ENCODE peak calls at places on chromosomes 12 and 14, in ten cellular contexts. W is cardiac fibroblast, Q is RWPE2, F is epithelial cell of esophagus, L is adrenal gland, X is spleen, D is fibroblast of lung, S is sigmoid colon, H is Caco-2, R is uterus. A is an unnamed sample.

GRCh38 chr12:61385771-61386170 is 874.4 kb upstream of the USP15 start:
- DNase-seq in W (no peak), Q (no peak), F (peak), L (no peak), X (no peak), D (peak), S (no peak), H (no peak), R (no peak), A (no peak)

GRCh38 chr14:47596232-47596631 is 79.2 kb downstream of the MDGA2 start:
- DNase-seq in W (no peak), Q (no peak), F (no peak), L (no peak), X (no peak), D (no peak), S (no peak), H (no peak), R (no peak), A (no peak)

GRCh38 chr12:8057839-8058238 is 8.3 kb downstream of the C3AR1 start:
- DNase-seq in W (peak), Q (no peak), F (peak), L (no peak), X (no peak), D (no peak), S (no peak), H (no peak), R (no peak), A (no peak)

GRCh38 chr14:89721330-89721729 is 233.2 kb downstream of the EFCAB11 start:
- DNase-seq in W (no peak), Q (no peak), F (no peak), L (no peak), X (no peak), D (no peak), S (no peak), H (no peak), R (no peak), A (no peak)

GRCh38 chr14:99736600-99737371 is 52.7 kb downstream of the CYP46A1 start:
- DNase-seq in W (no peak), Q (peak), F (no peak), L (peak), X (no peak), D (no peak), S (peak), H (no peak), R (peak), A (no peak)

GRCh38 chr14:55807059-55807499 is 227.1 kb downstream of the KTN1 start:
- DNase-seq in W (peak), Q (peak), F (peak), L (peak), X (peak), D (peak), S (peak), H (no peak), R (peak), A (peak)

GRCh38 chr14:56136571-56137498 is 18.6 kb downstream of the PELI2 start:
- DNase-seq in W (no peak), Q (no peak), F (no peak), L (no peak), X (no peak), D (no peak), S (no peak), H (no peak), R (no peak), A (no peak)

GRCh38 chr12:115012861-115013667 is 329.1 kb upstream of the TBX3 start:
- DNase-seq in W (no peak), Q (no peak), F (no peak), L (no peak), X (no peak), D (no peak), S (no peak), H (no peak), R (no peak), A (no peak)

GRCh38 chr14:38045461-38045860 is 162.2 kb upstream of the SSTR1 start:
- DNase-seq in W (no peak), Q (no peak), F (no peak), L (no peak), X (no peak), D (no peak), S (no peak), H (no peak), R (no peak), A (no peak)

GRCh38 chr12:114975283-114975973 is 291.5 kb upstream of the TBX3 start:
- DNase-seq in W (no peak), Q (no peak), F (no peak), L (no peak), X (no peak), D (no peak), S (no peak), H (no peak), R (peak), A (no peak)

GRCh38 chr12:49154221-49154620 is 23.0 kb upstream of the TUBA1B start:
- DNase-seq in W (no peak), Q (no peak), F (no peak), L (no peak), X (no peak), D (no peak), S (no peak), H (no peak), R (no peak), A (no peak)

GRCh38 chr14:35158951-35159653 is 36.8 kb downstream of the PRORP start:
- DNase-seq in W (no peak), Q (no peak), F (no peak), L (no peak), X (no peak), D (peak), S (no peak), H (no peak), R (no peak), A (no peak)

GRCh38 chr12:12461281-12461922 is 101.3 kb downstream of the DUSP16 start:
- DNase-seq in W (no peak), Q (no peak), F (no peak), L (no peak), X (no peak), D (no peak), S (no peak), H (no peak), R (no peak), A (no peak)

GRCh38 chr14:92515510-92516343 is 2.1 kb downstream of the RIN3 start:
- DNase-seq in W (no peak), Q (no peak), F (no peak), L (no peak), X (peak), D (no peak), S (peak), H (no peak), R (no peak), A (no peak)

GRCh38 chr12:52946797-52947547 is 1.9 kb upstream of the KRT18 start:
- DNase-seq in W (no peak), Q (no peak), F (no peak), L (peak), X (no peak), D (peak), S (no peak), H (no peak), R (no peak), A (peak)

GRCh38 chr12:69457433-69457832 is 12.8 kb upstream of the FRS2 start:
- DNase-seq in W (no peak), Q (no peak), F (no peak), L (no peak), X (no peak), D (no peak), S (no peak), H (no peak), R (no peak), A (no peak)

GRCh38 chr12:20549115-20549719 is 145.9 kb upstream of the SLCO1C1 start:
- DNase-seq in W (peak), Q (no peak), F (peak), L (no peak), X (no peak), D (peak), S (peak), H (peak), R (peak), A (peak)

GRCh38 chr12:100458191-100458590 is 15.5 kb upstream of the NR1H4 start:
- DNase-seq in W (no peak), Q (no peak), F (no peak), L (no peak), X (no peak), D (no peak), S (no peak), H (no peak), R (no peak), A (no peak)

GRCh38 chr14:101563654-101564443 is 2.6 kb downstream of the DIO3 start:
- DNase-seq in W (no peak), Q (no peak), F (no peak), L (no peak), X (peak), D (no peak), S (no peak), H (no peak), R (no peak), A (no peak)

GRCh38 chr12:58285551-58285950 is 344.2 kb downstream of the ATP23 start:
- DNase-seq in W (no peak), Q (no peak), F (no peak), L (no peak), X (no peak), D (no peak), S (no peak), H (no peak), R (no peak), A (no peak)

GRCh38 chr12:100668939-100669536 is 95.6 kb downstream of the GAS2L3 start:
- DNase-seq in W (peak), Q (no peak), F (peak), L (peak), X (peak), D (peak), S (no peak), H (peak), R (peak), A (peak)

GRCh38 chr12:46372852-46373302 is 304 bp upstream of the SLC38A2 start:
- DNase-seq in W (no peak), Q (no peak), F (no peak), L (no peak), X (no peak), D (no peak), S (no peak), H (no peak), R (no peak), A (no peak)

DNA sequence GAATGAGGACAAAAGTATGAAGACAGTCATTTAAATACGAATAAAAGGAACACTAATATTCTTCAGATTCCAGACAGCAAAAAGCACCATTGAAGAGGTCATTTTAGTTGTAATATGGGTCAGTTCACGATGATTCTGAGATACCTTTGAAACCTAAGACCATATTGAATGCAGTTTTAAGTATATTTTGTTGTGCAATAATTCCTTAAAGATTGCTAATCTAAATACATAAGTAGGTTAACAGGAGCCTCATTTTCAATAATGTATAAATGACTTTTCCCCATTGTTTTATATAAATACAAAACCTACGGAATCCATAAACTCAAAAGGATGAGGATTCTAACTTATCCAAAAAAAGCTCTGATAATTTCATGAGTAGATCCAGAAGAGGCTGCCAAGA is 5.8 kb downstream of the GNS start:
- DNase-seq in W (no peak), Q (no peak), F (no peak), L (no peak), X (no peak), D (no peak), S (no peak), H (no peak), R (no peak), A (no peak)
- H3K4me3 ChIP-seq in W (no peak), Q (no peak), F (no peak), L (no peak), X (no peak), D (no peak), S (no peak), H (no peak), R (no peak), A (no peak)

DNA sequence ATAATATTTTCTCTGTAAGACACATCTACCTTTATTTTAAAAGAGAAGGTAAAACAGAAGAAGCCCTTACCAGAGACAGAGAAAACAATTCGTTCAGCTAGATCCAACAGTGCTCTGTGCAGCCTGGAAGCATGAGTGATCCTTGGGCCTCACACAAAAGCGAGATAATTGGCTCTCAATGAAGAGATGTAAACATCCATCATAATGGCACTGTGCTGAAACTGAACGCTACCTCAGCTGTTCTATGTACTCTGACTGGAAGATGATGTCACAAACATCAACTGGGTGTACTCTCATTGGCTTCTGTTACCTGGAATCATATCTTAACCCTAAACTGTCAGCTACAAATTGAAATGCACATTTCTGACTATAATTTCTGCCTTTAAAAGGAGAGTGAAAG is at the start of gene MGAT4C:
- DNase-seq in W (no peak), Q (no peak), F (peak), L (no peak), X (no peak), D (peak), S (no peak), H (no peak), R (no peak), A (no peak)
- H3K4me3 ChIP-seq in W (no peak), Q (no peak), F (no peak), L (no peak), X (no peak), D (no peak), S (no peak), H (no peak), R (no peak), A (no peak)

GRCh38 chr12:113537041-113537750 is 65.5 kb upstream of the LHX5 start:
- DNase-seq in W (no peak), Q (no peak), F (no peak), L (no peak), X (no peak), D (no peak), S (no peak), H (no peak), R (no peak), A (no peak)
- H3K4me3 ChIP-seq in W (no peak), Q (no peak), F (no peak), L (no peak), X (no peak), D (no peak), S (no peak), H (no peak), R (no peak), A (no peak)

GRCh38 chr14:22596354-22596879 is 1.7 kb upstream of the ABHD4 start:
- DNase-seq in W (no peak), Q (no peak), F (no peak), L (no peak), X (no peak), D (no peak), S (no peak), H (no peak), R (no peak), A (no peak)

GRCh38 chr14:22598896-22599244 is 770 bp downstream of the ABHD4 start:
- DNase-seq in W (peak), Q (no peak), F (peak), L (peak), X (no peak), D (peak), S (no peak), H (peak), R (peak), A (peak)

GRCh38 chr14:22597771-22598098 is 365 bp upstream of the ABHD4 start:
- DNase-seq in W (no peak), Q (no peak), F (no peak), L (no peak), X (no peak), D (no peak), S (no peak), H (no peak), R (no peak), A (no peak)

GRCh38 chr14:22598099-22598895 is at the start of gene ABHD4:
- DNase-seq in W (peak), Q (no peak), F (peak), L (peak), X (peak), D (peak), S (peak), H (peak), R (peak), A (peak)

DNA sequence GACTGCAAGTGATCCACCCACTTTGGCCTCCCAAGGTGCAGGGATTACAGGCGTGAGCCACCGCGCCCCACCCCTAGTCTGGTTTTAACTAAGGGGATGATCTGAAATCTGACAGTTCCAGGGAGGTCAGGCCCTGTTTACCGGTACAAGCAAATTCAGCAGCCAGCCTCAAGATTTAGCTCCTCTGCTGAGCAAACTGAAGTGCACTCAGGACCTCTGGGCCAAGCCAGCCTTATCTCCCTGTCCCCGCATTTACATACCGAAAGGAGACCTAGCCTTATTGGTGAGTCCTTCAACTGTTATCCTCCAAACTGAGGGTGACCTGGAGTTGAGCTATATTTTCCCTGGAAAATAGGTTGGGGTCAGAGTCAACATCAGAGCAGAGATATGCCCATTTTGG is 835 bp upstream of the ABHD4 start:
- DNase-seq in W (no peak), Q (no peak), F (no peak), L (no peak), X (no peak), D (no peak), S (no peak), H (no peak), R (no peak), A (no peak)
- H3K4me3 ChIP-seq in W (no peak), Q (no peak), F (no peak), L (no peak), X (no peak), D (no peak), S (peak), H (peak), R (no peak), A (no peak)

GRCh38 chr12:66901136-66901932 is 222.5 kb upstream of the GRIP1 start:
- DNase-seq in W (no peak), Q (no peak), F (peak), L (no peak), X (no peak), D (no peak), S (no peak), H (no peak), R (no peak), A (no peak)

GRCh38 chr12:66900616-66901015 is 221.7 kb upstream of the GRIP1 start:
- DNase-seq in W (no peak), Q (no peak), F (no peak), L (no peak), X (no peak), D (peak), S (no peak), H (no peak), R (no peak), A (no peak)

GRCh38 chr12:66898700-66899469 is 220.0 kb upstream of the GRIP1 start:
- DNase-seq in W (no peak), Q (no peak), F (peak), L (no peak), X (no peak), D (no peak), S (no peak), H (no peak), R (no peak), A (no peak)

GRCh38 chr12:66902020-66902419 is 223.1 kb upstream of the GRIP1 start:
- DNase-seq in W (no peak), Q (no peak), F (no peak), L (no peak), X (no peak), D (no peak), S (no peak), H (no peak), R (no peak), A (no peak)

DNA sequence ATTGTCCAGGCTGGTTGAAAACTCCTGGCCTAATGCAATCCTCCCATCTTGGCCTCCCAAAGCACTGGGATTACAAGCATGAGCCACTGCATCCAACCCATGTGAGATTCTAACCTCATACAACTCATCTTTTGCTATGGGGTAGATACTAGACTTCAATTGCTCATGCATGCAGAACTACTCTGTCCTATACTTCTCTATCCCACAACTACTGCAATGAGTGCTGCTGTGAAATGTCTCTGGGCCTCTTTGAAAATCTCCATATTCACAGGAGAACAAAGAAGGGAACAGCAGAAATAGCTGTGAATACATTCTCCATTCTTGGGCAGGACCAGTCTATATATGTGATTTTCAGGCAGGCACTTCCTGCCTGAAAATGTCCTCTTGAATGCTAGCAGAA is 220.7 kb upstream of the GRIP1 start:
- DNase-seq in W (no peak), Q (no peak), F (no peak), L (no peak), X (no peak), D (no peak), S (no peak), H (no peak), R (no peak), A (no peak)
- H3K4me3 ChIP-seq in W (no peak), Q (no peak), F (no peak), L (no peak), X (no peak), D (no peak), S (no peak), H (no peak), R (no peak), A (no peak)

GRCh38 chr12:42588308-42588836 is 1.2 kb downstream of the PRICKLE1 start:
- DNase-seq in W (no peak), Q (no peak), F (peak), L (no peak), X (no peak), D (no peak), S (no peak), H (no peak), R (peak), A (no peak)

GRCh38 chr12:42586268-42586667 is 3.3 kb downstream of the PRICKLE1 start:
- DNase-seq in W (no peak), Q (no peak), F (no peak), L (no peak), X (no peak), D (no peak), S (no peak), H (no peak), R (no peak), A (no peak)

GRCh38 chr12:42588981-42589464 is 523 bp downstream of the PRICKLE1 start:
- DNase-seq in W (peak), Q (no peak), F (peak), L (peak), X (peak), D (no peak), S (peak), H (peak), R (peak), A (peak)

GRCh38 chr12:42585846-42586226 is 3.7 kb downstream of the PRICKLE1 start:
- DNase-seq in W (no peak), Q (no peak), F (peak), L (no peak), X (no peak), D (peak), S (no peak), H (no peak), R (no peak), A (no peak)

DNA sequence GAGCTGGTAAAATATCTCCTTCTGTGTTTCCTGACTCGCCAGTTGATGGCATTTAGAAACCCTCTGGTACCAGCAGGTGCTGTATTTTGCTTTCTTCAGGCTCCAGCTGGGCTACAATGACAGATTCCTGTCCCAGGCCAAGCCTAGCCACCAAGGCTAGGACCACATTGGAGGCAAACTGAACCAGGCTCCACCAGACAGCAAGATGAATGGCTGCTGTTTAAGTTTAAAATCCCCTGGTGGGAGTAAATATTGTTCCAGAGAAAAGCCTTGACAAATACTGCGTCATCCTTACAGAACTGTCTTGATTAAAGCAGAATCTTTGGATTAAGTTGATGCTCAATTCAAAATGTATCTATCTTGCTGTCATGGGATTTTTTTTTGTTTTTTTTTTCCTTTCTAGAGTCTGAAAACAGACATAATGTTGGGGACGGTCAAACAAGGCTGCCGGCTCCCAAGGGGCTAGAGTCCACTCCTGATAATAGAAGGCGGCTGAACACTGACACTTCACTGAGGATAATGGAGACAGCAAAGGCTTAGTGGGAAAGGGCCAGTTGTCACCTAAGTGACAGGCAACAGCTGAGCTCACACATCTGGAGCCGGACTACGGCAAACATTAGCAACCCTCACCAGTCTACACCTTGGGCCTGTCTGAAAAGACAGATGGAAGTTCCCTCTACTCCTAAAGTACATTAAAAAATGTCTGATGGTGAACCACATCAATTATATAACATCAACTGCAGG is 1.8 kb downstream of the PRICKLE1 start:
- DNase-seq in W (no peak), Q (no peak), F (no peak), L (no peak), X (no peak), D (no peak), S (no peak), H (peak), R (no peak), A (no peak)
- H3K4me3 ChIP-seq in W (peak), Q (no peak), F (peak), L (no peak), X (peak), D (peak), S (peak), H (no peak), R (peak), A (no peak)